ENCODE peak calls at places on chromosomes 2 and 18, in nine cellular contexts. I, Q, L, A, G, N, B, K and P are unnamed samples.

GRCh38 chr2:230356084-230356483 is 29.1 kb downstream of the SP140L start:
- DNase-seq in A (peak; percentile 25), K (peak; percentile 4), L (peak; percentile 64), G (peak; percentile 34), Q (no peak), N (no peak), B (no peak), I (no peak), P (peak; percentile 65)

GRCh38 chr2:48448274-48449061 is 81.5 kb upstream of the STON1 start:
- DNase-seq in K (peak; percentile 69), A (peak; percentile 90), I (no peak), B (peak; percentile 78), L (peak; percentile 90), G (peak; percentile 78), Q (no peak), N (no peak), P (peak; percentile 94)

GRCh38 chr2:97706708-97707345 is 6.5 kb upstream of the ZAP70 start:
- DNase-seq in G (no peak), K (no peak), Q (no peak), I (no peak), L (no peak), B (no peak), A (no peak), N (no peak), P (no peak)

GRCh38 chr18:10315542-10315941 is 138.9 kb upstream of the APCDD1 start:
- DNase-seq in N (no peak), A (peak; percentile 54), Q (no peak), I (no peak), G (no peak), K (no peak), B (no peak), L (no peak), P (no peak)

GRCh38 chr2:66446178-66446860 is 11.4 kb downstream of the MEIS1 start:
- DNase-seq in A (no peak), K (peak; percentile 48), N (no peak), B (no peak), I (no peak), G (peak; percentile 76), L (peak; percentile 78), Q (no peak), P (peak; percentile 72)

GRCh38 chr2:7899923-7900322 is 781.9 kb upstream of the ID2 start:
- DNase-seq in Q (no peak), A (peak; percentile 28), I (no peak), K (no peak), B (no peak), L (no peak), G (no peak), N (no peak), P (no peak)

GRCh38 chr2:182920631-182921056 is 54.2 kb upstream of the FRZB start:
- DNase-seq in B (no peak), N (no peak), Q (no peak), L (no peak), A (no peak), I (no peak), G (no peak), K (no peak), P (no peak)

GRCh38 chr2:8822218-8822617 is 15.2 kb downstream of the KIDINS220 start:
- DNase-seq in G (no peak), K (peak; percentile 10), A (peak; percentile 66), L (no peak), I (no peak), Q (no peak), B (no peak), N (no peak), P (peak; percentile 27)

GRCh38 chr2:179720173-179720772 is 141.1 kb downstream of the ZNF385B start:
- DNase-seq in L (no peak), B (no peak), A (no peak), G (no peak), I (no peak), K (no peak), Q (no peak), N (no peak), P (no peak)

GRCh38 chr2:201237486-201238241 is 22.7 kb upstream of the CASP8 start:
- DNase-seq in G (no peak), Q (no peak), K (no peak), L (no peak), N (no peak), I (no peak), B (no peak), A (peak; percentile 64), P (peak; percentile 72)

GRCh38 chr2:95024306-95024880 is 1.1 kb upstream of the MAL start:
- DNase-seq in A (no peak), I (no peak), K (no peak), G (no peak), L (no peak), N (no peak), B (no peak), Q (no peak), P (no peak)
- H3K4me3 ChIP-seq in A (no peak overlapping the region), I (no peak overlapping the region), K (no peak overlapping the region), G (no peak overlapping the region), L (no peak overlapping the region), N (no peak overlapping the region), B (no peak overlapping the region), Q (peak overlapping the region; percentile 52), P (no peak overlapping the region)

DNA sequence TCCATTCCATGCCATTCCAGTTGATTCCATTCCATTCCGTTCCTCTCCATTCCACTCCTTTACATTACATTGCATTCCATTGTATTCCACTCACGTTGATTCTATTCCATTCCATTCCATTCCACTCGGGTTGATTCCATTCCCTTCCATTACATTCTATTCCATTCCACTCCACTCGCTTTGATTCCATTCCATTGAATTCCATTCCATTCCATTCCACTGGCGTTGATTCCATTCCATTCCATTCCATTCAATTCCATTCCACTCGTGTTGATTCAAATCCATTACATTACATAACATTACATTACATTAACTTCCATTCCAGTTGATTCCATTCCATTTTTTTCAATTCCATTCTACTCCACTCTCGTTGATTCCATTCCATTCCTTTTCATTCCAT is 1142.8 kb downstream of the RPIA start:
- DNase-seq in I (no peak), K (no peak), G (no peak), A (no peak), Q (no peak), B (no peak), N (no peak), L (no peak), P (no peak)
- TF ChIP-seq CTCF in I (no peak), K (no peak), G (no peak), A (no peak), Q (no peak), B (no peak), N (no peak), L (no peak), P (no peak)

GRCh38 chr2:36697424-36698066 is 1.0 kb downstream of the VIT start:
- DNase-seq in I (no peak), G (no peak), B (no peak), N (no peak), K (no peak), A (peak; percentile 73), Q (no peak), L (no peak), P (peak; percentile 49)

GRCh38 chr2:36698978-36699377 is 2.5 kb downstream of the VIT start:
- DNase-seq in A (peak; percentile 96), L (no peak), Q (no peak), N (peak; percentile 67), G (no peak), K (no peak), I (peak; percentile 40), B (no peak), P (peak; percentile 74)

GRCh38 chr2:36693825-36694224 is 2.7 kb upstream of the VIT start:
- DNase-seq in A (no peak), I (no peak), K (no peak), N (no peak), G (no peak), B (no peak), L (no peak), Q (no peak), P (no peak)

GRCh38 chr2:36695746-36696415 is 626 bp upstream of the VIT start:
- DNase-seq in N (no peak), B (peak; percentile 57), A (peak; percentile 74), Q (no peak), L (peak; percentile 73), I (no peak), K (no peak), G (peak; percentile 56), P (peak; percentile 78)

DNA sequence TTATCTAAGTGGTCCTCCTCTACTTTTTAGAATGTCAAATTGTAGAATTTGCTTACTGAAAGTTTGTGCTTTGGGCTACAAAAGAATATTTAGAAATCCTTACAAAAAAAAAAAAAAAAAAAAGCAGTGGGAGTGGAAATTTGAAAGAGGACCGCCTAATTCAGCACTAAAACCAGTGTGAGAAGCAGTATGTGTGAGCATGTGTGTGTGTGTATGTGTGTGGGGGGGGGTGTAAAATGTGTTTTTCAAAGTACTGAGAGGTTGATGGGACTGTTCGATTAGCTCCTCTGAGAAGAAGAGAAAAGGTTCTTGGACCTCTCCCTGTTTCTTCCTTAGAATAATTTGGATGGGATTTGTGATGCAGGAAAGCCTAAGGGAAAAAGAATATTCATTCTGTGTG is at the start of gene VIT:
- DNase-seq in B (no peak), A (peak; percentile 64), K (no peak), G (no peak), L (peak; percentile 39), N (no peak), I (no peak), Q (no peak), P (peak; percentile 69)
- H3K4me3 ChIP-seq in B (no peak within 1 kb of the TSS), A (peak within 1 kb of the TSS; percentile 76), K (peak within 1 kb of the TSS; percentile 51), G (no peak within 1 kb of the TSS), L (no peak within 1 kb of the TSS), N (peak within 1 kb of the TSS; percentile 5), I (peak within 1 kb of the TSS; percentile 17), Q (peak within 1 kb of the TSS; percentile 24), P (peak within 1 kb of the TSS; percentile 64)

DNA sequence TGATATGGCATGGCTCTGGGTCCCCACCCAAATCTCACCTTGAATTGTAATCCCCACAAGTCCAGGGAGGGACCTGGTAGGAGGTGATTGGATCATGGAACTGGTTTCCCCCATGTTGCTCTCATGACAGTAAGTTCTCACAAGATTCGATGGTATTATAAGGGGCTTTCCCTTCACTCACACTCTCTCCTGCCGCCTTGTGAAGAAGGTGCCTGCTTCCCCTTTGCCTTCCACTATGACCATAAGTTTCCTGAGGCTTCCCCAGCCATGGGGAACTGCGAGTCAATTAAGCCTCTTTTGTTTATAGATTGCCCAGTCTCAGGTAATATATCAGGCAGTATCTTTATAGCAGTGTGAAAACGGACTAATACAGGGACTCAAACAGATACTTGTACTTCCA is 50.4 kb upstream of the ZNF532 start:
- DNase-seq in N (no peak), B (no peak), G (no peak), K (no peak), Q (no peak), A (no peak), L (no peak), I (no peak), P (no peak)
- TF ChIP-seq CTCF in N (no peak), B (no peak), G (no peak), K (no peak), Q (no peak), A (no peak), L (no peak), I (no peak), P (no peak)